ENCODE peak calls at places on chromosomes 7 and 10, in six cellular contexts. One of them, this sample, is unnamed.

GRCh38 chr7:40115941-40116340 is 18.5 kb downstream of the MPLKIP start:
- DNase-seq in activated effector memory CD4-positive, alpha-beta T cell treated with anti-CD3 and anti-CD28 coated beads, Interleukin-2, amount 50 U/mL, for 16 hours: no peak
- DNase-seq in fibroblast of lung: no peak
- DNase-seq in OCI-M1: no peak
- DNase-seq in nucleus accumbens: no peak
- DNase-seq in cardiac fibroblast: no peak
- DNase-seq in this sample: no peak

GRCh38 chr7:26684447-26684846 is 179.9 kb downstream of the SKAP2 start:
- DNase-seq in activated effector memory CD4-positive, alpha-beta T cell treated with anti-CD3 and anti-CD28 coated beads, Interleukin-2, amount 50 U/mL, for 16 hours: no peak
- DNase-seq in fibroblast of lung: peak
- DNase-seq in OCI-M1: no peak
- DNase-seq in nucleus accumbens: no peak
- DNase-seq in cardiac fibroblast: no peak
- DNase-seq in this sample: no peak

GRCh38 chr7:157309990-157310668 is 26.7 kb upstream of the DNAJB6 start:
- DNase-seq in activated effector memory CD4-positive, alpha-beta T cell treated with anti-CD3 and anti-CD28 coated beads, Interleukin-2, amount 50 U/mL, for 16 hours: no peak
- DNase-seq in fibroblast of lung: peak
- DNase-seq in OCI-M1: no peak
- DNase-seq in nucleus accumbens: no peak
- DNase-seq in cardiac fibroblast: peak
- DNase-seq in this sample: no peak

GRCh38 chr10:7967035-7967434 is 87.5 kb upstream of the GATA3 start:
- DNase-seq in activated effector memory CD4-positive, alpha-beta T cell treated with anti-CD3 and anti-CD28 coated beads, Interleukin-2, amount 50 U/mL, for 16 hours: no peak
- DNase-seq in fibroblast of lung: no peak
- DNase-seq in OCI-M1: no peak
- DNase-seq in nucleus accumbens: no peak
- DNase-seq in cardiac fibroblast: no peak
- DNase-seq in this sample: no peak

GRCh38 chr7:50921114-50921513 is 138.4 kb upstream of the GRB10 start:
- DNase-seq in activated effector memory CD4-positive, alpha-beta T cell treated with anti-CD3 and anti-CD28 coated beads, Interleukin-2, amount 50 U/mL, for 16 hours: no peak
- DNase-seq in fibroblast of lung: no peak
- DNase-seq in OCI-M1: no peak
- DNase-seq in nucleus accumbens: no peak
- DNase-seq in cardiac fibroblast: no peak
- DNase-seq in this sample: no peak

GRCh38 chr7:66505531-66506451 is 122.9 kb upstream of the KCTD7 start:
- DNase-seq in activated effector memory CD4-positive, alpha-beta T cell treated with anti-CD3 and anti-CD28 coated beads, Interleukin-2, amount 50 U/mL, for 16 hours: peak
- DNase-seq in fibroblast of lung: no peak
- DNase-seq in OCI-M1: no peak
- DNase-seq in nucleus accumbens: no peak
- DNase-seq in cardiac fibroblast: no peak
- DNase-seq in this sample: no peak

GRCh38 chr10:24168258-24169170 is 40.4 kb upstream of the KIAA1217 start:
- DNase-seq in activated effector memory CD4-positive, alpha-beta T cell treated with anti-CD3 and anti-CD28 coated beads, Interleukin-2, amount 50 U/mL, for 16 hours: no peak
- DNase-seq in fibroblast of lung: no peak
- DNase-seq in OCI-M1: no peak
- DNase-seq in nucleus accumbens: no peak
- DNase-seq in cardiac fibroblast: no peak
- DNase-seq in this sample: no peak

GRCh38 chr7:101547022-101547915 is 81.8 kb downstream of the MYL10 start:
- DNase-seq in activated effector memory CD4-positive, alpha-beta T cell treated with anti-CD3 and anti-CD28 coated beads, Interleukin-2, amount 50 U/mL, for 16 hours: peak
- DNase-seq in fibroblast of lung: no peak
- DNase-seq in OCI-M1: no peak
- DNase-seq in nucleus accumbens: no peak
- DNase-seq in cardiac fibroblast: no peak
- DNase-seq in this sample: no peak

GRCh38 chr10:73244866-73245477 is 2.1 kb downstream of the DNAJC9 start:
- DNase-seq in activated effector memory CD4-positive, alpha-beta T cell treated with anti-CD3 and anti-CD28 coated beads, Interleukin-2, amount 50 U/mL, for 16 hours: no peak
- DNase-seq in fibroblast of lung: no peak
- DNase-seq in OCI-M1: peak
- DNase-seq in nucleus accumbens: no peak
- DNase-seq in cardiac fibroblast: no peak
- DNase-seq in this sample: no peak

GRCh38 chr7:117041007-117041406 is 87.7 kb downstream of the ST7 start:
- DNase-seq in activated effector memory CD4-positive, alpha-beta T cell treated with anti-CD3 and anti-CD28 coated beads, Interleukin-2, amount 50 U/mL, for 16 hours: no peak
- DNase-seq in fibroblast of lung: peak
- DNase-seq in OCI-M1: no peak
- DNase-seq in nucleus accumbens: no peak
- DNase-seq in cardiac fibroblast: peak
- DNase-seq in this sample: no peak

GRCh38 chr10:129968937-129969527 is 5.0 kb upstream of the EBF3 start:
- DNase-seq in activated effector memory CD4-positive, alpha-beta T cell treated with anti-CD3 and anti-CD28 coated beads, Interleukin-2, amount 50 U/mL, for 16 hours: no peak
- DNase-seq in fibroblast of lung: no peak
- DNase-seq in OCI-M1: no peak
- DNase-seq in nucleus accumbens: no peak
- DNase-seq in cardiac fibroblast: peak
- DNase-seq in this sample: no peak

GRCh38 chr7:4725014-4725951 is 43.2 kb downstream of the FOXK1 start:
- DNase-seq in activated effector memory CD4-positive, alpha-beta T cell treated with anti-CD3 and anti-CD28 coated beads, Interleukin-2, amount 50 U/mL, for 16 hours: peak
- DNase-seq in fibroblast of lung: peak
- DNase-seq in OCI-M1: no peak
- DNase-seq in nucleus accumbens: peak
- DNase-seq in cardiac fibroblast: peak
- DNase-seq in this sample: peak

GRCh38 chr10:28241766-28242399 is 61.0 kb downstream of the MPP7 start:
- DNase-seq in activated effector memory CD4-positive, alpha-beta T cell treated with anti-CD3 and anti-CD28 coated beads, Interleukin-2, amount 50 U/mL, for 16 hours: no peak
- DNase-seq in fibroblast of lung: peak
- DNase-seq in OCI-M1: peak
- DNase-seq in nucleus accumbens: no peak
- DNase-seq in cardiac fibroblast: peak
- DNase-seq in this sample: no peak

GRCh38 chr10:13685885-13686284 is 99.1 kb downstream of the PRPF18 start:
- DNase-seq in activated effector memory CD4-positive, alpha-beta T cell treated with anti-CD3 and anti-CD28 coated beads, Interleukin-2, amount 50 U/mL, for 16 hours: no peak
- DNase-seq in fibroblast of lung: no peak
- DNase-seq in OCI-M1: no peak
- DNase-seq in nucleus accumbens: no peak
- DNase-seq in cardiac fibroblast: no peak
- DNase-seq in this sample: no peak

GRCh38 chr7:37853468-37853867 is 5.1 kb downstream of the NME8 start:
- DNase-seq in activated effector memory CD4-positive, alpha-beta T cell treated with anti-CD3 and anti-CD28 coated beads, Interleukin-2, amount 50 U/mL, for 16 hours: no peak
- DNase-seq in fibroblast of lung: no peak
- DNase-seq in OCI-M1: peak
- DNase-seq in nucleus accumbens: no peak
- DNase-seq in cardiac fibroblast: peak
- DNase-seq in this sample: no peak

GRCh38 chr10:125772112-125772863 is 3.3 kb downstream of the MMP21 start:
- DNase-seq in activated effector memory CD4-positive, alpha-beta T cell treated with anti-CD3 and anti-CD28 coated beads, Interleukin-2, amount 50 U/mL, for 16 hours: no peak
- DNase-seq in fibroblast of lung: no peak
- DNase-seq in OCI-M1: no peak
- DNase-seq in nucleus accumbens: no peak
- DNase-seq in cardiac fibroblast: no peak
- DNase-seq in this sample: no peak

GRCh38 chr7:100425347-100425746 is 3.2 kb downstream of the ZCWPW1 start:
- DNase-seq in activated effector memory CD4-positive, alpha-beta T cell treated with anti-CD3 and anti-CD28 coated beads, Interleukin-2, amount 50 U/mL, for 16 hours: no peak
- DNase-seq in fibroblast of lung: no peak
- DNase-seq in OCI-M1: no peak
- DNase-seq in nucleus accumbens: no peak
- DNase-seq in cardiac fibroblast: no peak
- DNase-seq in this sample: no peak

GRCh38 chr7:106276513-106276912 is 8.3 kb downstream of the NAMPT start:
- DNase-seq in activated effector memory CD4-positive, alpha-beta T cell treated with anti-CD3 and anti-CD28 coated beads, Interleukin-2, amount 50 U/mL, for 16 hours: no peak
- DNase-seq in fibroblast of lung: no peak
- DNase-seq in OCI-M1: no peak
- DNase-seq in nucleus accumbens: no peak
- DNase-seq in cardiac fibroblast: no peak
- DNase-seq in this sample: no peak

GRCh38 chr10:114987995-114988394 is 50.0 kb downstream of the TRUB1 start:
- DNase-seq in activated effector memory CD4-positive, alpha-beta T cell treated with anti-CD3 and anti-CD28 coated beads, Interleukin-2, amount 50 U/mL, for 16 hours: no peak
- DNase-seq in fibroblast of lung: peak
- DNase-seq in OCI-M1: no peak
- DNase-seq in nucleus accumbens: no peak
- DNase-seq in cardiac fibroblast: peak
- DNase-seq in this sample: no peak

GRCh38 chr7:69108041-69108440 is 490.2 kb upstream of the AUTS2 start:
- DNase-seq in activated effector memory CD4-positive, alpha-beta T cell treated with anti-CD3 and anti-CD28 coated beads, Interleukin-2, amount 50 U/mL, for 16 hours: no peak
- DNase-seq in fibroblast of lung: no peak
- DNase-seq in OCI-M1: no peak
- DNase-seq in nucleus accumbens: no peak
- DNase-seq in cardiac fibroblast: no peak
- DNase-seq in this sample: no peak

GRCh38 chr7:12403287-12404181 is at the start of gene VWDE:
- DNase-seq in activated effector memory CD4-positive, alpha-beta T cell treated with anti-CD3 and anti-CD28 coated beads, Interleukin-2, amount 50 U/mL, for 16 hours: peak
- DNase-seq in fibroblast of lung: peak
- DNase-seq in OCI-M1: peak
- DNase-seq in nucleus accumbens: no peak
- DNase-seq in cardiac fibroblast: peak
- DNase-seq in this sample: peak

GRCh38 chr10:11264481-11265044 is 246.9 kb downstream of the CELF2 start:
- DNase-seq in activated effector memory CD4-positive, alpha-beta T cell treated with anti-CD3 and anti-CD28 coated beads, Interleukin-2, amount 50 U/mL, for 16 hours: no peak
- DNase-seq in fibroblast of lung: no peak
- DNase-seq in OCI-M1: no peak
- DNase-seq in nucleus accumbens: no peak
- DNase-seq in cardiac fibroblast: no peak
- DNase-seq in this sample: no peak

GRCh38 chr10:132783865-132784581 is 1.9 kb downstream of the NKX6-2 start:
- DNase-seq in activated effector memory CD4-positive, alpha-beta T cell treated with anti-CD3 and anti-CD28 coated beads, Interleukin-2, amount 50 U/mL, for 16 hours: no peak
- DNase-seq in fibroblast of lung: no peak
- DNase-seq in OCI-M1: no peak
- DNase-seq in nucleus accumbens: no peak
- DNase-seq in cardiac fibroblast: no peak
- DNase-seq in this sample: no peak

GRCh38 chr7:45033261-45033930 is 33.4 kb downstream of the CCM2 start:
- DNase-seq in activated effector memory CD4-positive, alpha-beta T cell treated with anti-CD3 and anti-CD28 coated beads, Interleukin-2, amount 50 U/mL, for 16 hours: no peak
- DNase-seq in fibroblast of lung: peak
- DNase-seq in OCI-M1: no peak
- DNase-seq in nucleus accumbens: no peak
- DNase-seq in cardiac fibroblast: peak
- DNase-seq in this sample: no peak

GRCh38 chr7:100489824-100490223 is 6.1 kb downstream of the NYAP1 start:
- DNase-seq in activated effector memory CD4-positive, alpha-beta T cell treated with anti-CD3 and anti-CD28 coated beads, Interleukin-2, amount 50 U/mL, for 16 hours: no peak
- DNase-seq in fibroblast of lung: peak
- DNase-seq in OCI-M1: peak
- DNase-seq in nucleus accumbens: peak
- DNase-seq in cardiac fibroblast: peak
- DNase-seq in this sample: peak

GRCh38 chr7:90518630-90519029 is 49.2 kb downstream of the PTTG1IP2 start:
- DNase-seq in activated effector memory CD4-positive, alpha-beta T cell treated with anti-CD3 and anti-CD28 coated beads, Interleukin-2, amount 50 U/mL, for 16 hours: no peak
- DNase-seq in fibroblast of lung: no peak
- DNase-seq in OCI-M1: no peak
- DNase-seq in nucleus accumbens: no peak
- DNase-seq in cardiac fibroblast: no peak
- DNase-seq in this sample: no peak

GRCh38 chr7:88664630-88665233 is 94.8 kb upstream of the ZNF804B start:
- DNase-seq in activated effector memory CD4-positive, alpha-beta T cell treated with anti-CD3 and anti-CD28 coated beads, Interleukin-2, amount 50 U/mL, for 16 hours: no peak
- DNase-seq in fibroblast of lung: no peak
- DNase-seq in OCI-M1: peak
- DNase-seq in nucleus accumbens: no peak
- DNase-seq in cardiac fibroblast: peak
- DNase-seq in this sample: no peak

GRCh38 chr7:142357953-142358520 is 100.2 kb upstream of the PRSS58 start:
- DNase-seq in activated effector memory CD4-positive, alpha-beta T cell treated with anti-CD3 and anti-CD28 coated beads, Interleukin-2, amount 50 U/mL, for 16 hours: no peak
- DNase-seq in fibroblast of lung: peak
- DNase-seq in OCI-M1: peak
- DNase-seq in nucleus accumbens: no peak
- DNase-seq in cardiac fibroblast: peak
- DNase-seq in this sample: no peak

GRCh38 chr7:94374721-94375120 is 20.0 kb upstream of the COL1A2 start:
- DNase-seq in activated effector memory CD4-positive, alpha-beta T cell treated with anti-CD3 and anti-CD28 coated beads, Interleukin-2, amount 50 U/mL, for 16 hours: no peak
- DNase-seq in fibroblast of lung: peak
- DNase-seq in OCI-M1: no peak
- DNase-seq in nucleus accumbens: no peak
- DNase-seq in cardiac fibroblast: peak
- DNase-seq in this sample: no peak

GRCh38 chr7:51316262-51316665 is 345 bp downstream of the COBL start:
- DNase-seq in activated effector memory CD4-positive, alpha-beta T cell treated with anti-CD3 and anti-CD28 coated beads, Interleukin-2, amount 50 U/mL, for 16 hours: no peak
- DNase-seq in fibroblast of lung: no peak
- DNase-seq in OCI-M1: no peak
- DNase-seq in nucleus accumbens: no peak
- DNase-seq in cardiac fibroblast: no peak
- DNase-seq in this sample: no peak

GRCh38 chr7:106405697-106406141 is 120.9 kb upstream of the NAMPT start:
- DNase-seq in activated effector memory CD4-positive, alpha-beta T cell treated with anti-CD3 and anti-CD28 coated beads, Interleukin-2, amount 50 U/mL, for 16 hours: no peak
- DNase-seq in fibroblast of lung: no peak
- DNase-seq in OCI-M1: no peak
- DNase-seq in nucleus accumbens: no peak
- DNase-seq in cardiac fibroblast: no peak
- DNase-seq in this sample: no peak